ENCODE peak calls at places on chromosome 4, in six cellular contexts. O is Peyer's patch, C is sigmoid colon, A is tibial nerve, G is stomach, K is transverse colon. P is an unnamed sample.

GRCh38 chr4:7034262-7035081 is 8.7 kb upstream of the TADA2B start:
- DNase-seq in C (no peak), G (peak; percentile 83), K (no peak), O (no peak), A (no peak), P (peak; percentile 81)

GRCh38 chr4:72864898-72865297 is 204.6 kb downstream of the COX18 start:
- DNase-seq in C (no peak), G (no peak), O (no peak), A (no peak), K (no peak), P (no peak)

GRCh38 chr4:155582971-155583437 is 83.6 kb upstream of the GUCY1A1 start:
- DNase-seq in C (no peak), A (no peak), O (no peak), G (no peak), K (no peak), P (no peak)

GRCh38 chr4:114040319-114041116 is 61.1 kb upstream of the ARSJ start:
- DNase-seq in O (no peak), G (no peak), A (no peak), C (no peak), K (no peak), P (no peak)

GRCh38 chr4:680931-681645 is 6.7 kb downstream of the MYL5 start:
- DNase-seq in A (no peak), C (peak; percentile 89), O (peak; percentile 79), K (peak; percentile 83), G (peak; percentile 67), P (peak; percentile 73)

GRCh38 chr4:75344915-75345314 is 169.3 kb downstream of the RCHY1 start:
- DNase-seq in C (no peak), K (no peak), G (no peak), A (no peak), O (no peak), P (no peak)

GRCh38 chr4:160129439-160129838 is 1026.6 kb downstream of the RAPGEF2 start:
- DNase-seq in A (no peak), K (no peak), G (no peak), O (no peak), C (no peak), P (no peak)

GRCh38 chr4:108743021-108743420 is 19.8 kb downstream of the ETNPPL start:
- DNase-seq in K (no peak), O (no peak), G (no peak), A (no peak), C (no peak), P (peak; percentile 63)

DNA sequence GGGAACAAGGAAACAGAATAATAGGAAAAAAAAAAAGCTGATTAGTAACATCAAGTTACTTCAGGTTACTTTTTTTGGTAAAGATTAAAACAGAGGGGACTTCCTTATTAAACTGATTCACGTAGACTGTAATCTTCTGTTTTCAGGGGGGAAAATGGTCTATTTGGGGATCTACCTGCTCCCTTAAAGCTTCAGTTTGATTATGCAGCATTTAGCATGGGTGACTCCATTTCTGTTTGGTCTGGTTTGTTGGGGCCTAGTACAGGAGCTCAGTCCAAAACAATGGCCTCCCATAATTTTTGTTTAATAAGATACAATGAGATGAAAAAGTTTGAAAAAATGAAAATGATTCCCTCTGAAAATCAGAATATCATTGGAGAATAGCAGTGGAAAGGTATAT is 34.6 kb downstream of the TEC start:
- DNase-seq in O (no peak), K (no peak), A (no peak), G (no peak), C (no peak), P (no peak)
- H3K27ac ChIP-seq in O (no peak overlapping the region), K (no peak overlapping the region), A (no peak overlapping the region), G (no peak overlapping the region), C (no peak overlapping the region), P (no peak overlapping the region)

GRCh38 chr4:183098080-183098722 is 856 bp upstream of the WWC2 start:
- DNase-seq in A (peak; percentile 22), G (peak; percentile 56), O (no peak), K (peak; percentile 43), C (peak; percentile 79), P (peak; percentile 87)
- TF ChIP-seq POLR2A in A (peak; percentile 11), G (no peak), O (no peak), K (no peak), C (no peak), P (peak; percentile 59)

DNA sequence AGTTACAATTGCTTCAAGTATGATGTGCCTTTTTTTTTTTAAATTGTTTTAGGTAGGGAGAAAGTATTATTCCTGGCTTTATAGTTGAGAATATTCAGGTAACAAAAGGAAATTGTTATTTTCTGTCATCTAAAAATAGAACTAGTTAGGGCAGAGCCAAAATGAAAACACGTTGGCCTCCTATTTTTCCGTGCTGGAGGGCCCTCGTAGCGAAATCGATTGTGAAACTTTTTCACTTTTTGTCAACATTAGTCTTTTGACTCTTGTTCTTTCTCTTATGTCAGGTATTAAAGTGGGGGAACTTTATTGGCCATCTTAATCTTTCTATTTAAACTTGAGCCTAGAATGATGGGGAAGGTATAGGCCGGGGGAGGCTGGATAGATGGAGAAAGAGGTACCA is 104.9 kb downstream of the ARHGAP10 start:
- DNase-seq in K (no peak), O (no peak), A (no peak), G (no peak), C (no peak), P (no peak)
- H3K27ac ChIP-seq in K (peak overlapping the region; percentile 57), O (no peak overlapping the region), A (peak overlapping the region; percentile 42), G (peak overlapping the region; percentile 89), C (peak overlapping the region; percentile 80), P (no peak overlapping the region)

GRCh38 chr4:128810871-128811570 is 1.5 kb downstream of the JADE1 start:
- DNase-seq in C (peak; percentile 89), A (peak; percentile 77), G (peak; percentile 89), O (peak; percentile 91), K (peak; percentile 85), P (peak; percentile 93)

GRCh38 chr4:128812360-128812958 is 3.0 kb downstream of the JADE1 start:
- DNase-seq in G (peak; percentile 35), O (peak; percentile 27), C (peak; percentile 81), K (no peak), A (peak; percentile 29), P (peak; percentile 55)

GRCh38 chr4:128811571-128812359 is 2.3 kb downstream of the JADE1 start:
- DNase-seq in G (peak; percentile 89), C (peak; percentile 97), O (peak; percentile 79), K (peak; percentile 90), A (peak; percentile 79), P (peak; percentile 96)

GRCh38 chr4:128810331-128810870 is 901 bp downstream of the JADE1 start:
- DNase-seq in K (peak; percentile 43), O (peak; percentile 43), C (peak; percentile 72), G (peak; percentile 32), A (no peak), P (peak; percentile 60)

GRCh38 chr4:128809477-128810330 is at the start of gene JADE1:
- DNase-seq in C (peak; percentile 95), O (peak; percentile 93), A (peak; percentile 90), K (peak; percentile 95), G (peak; percentile 95), P (peak; percentile 91)
- TF ChIP-seq POLR2A in C (no peak), O (peak; percentile 72), A (peak; percentile 64), K (peak; percentile 49), G (no peak), P (peak; percentile 90)